ENCODE peak calls at places on chromosomes 16 and 17, in eight cellular contexts. M, E, C, W, P, B, U and Y are unnamed samples.

GRCh38 chr17:70767102-70767701 is 597.9 kb downstream of the KCNJ2 start:
- DNase-seq in M (peak), E (no peak), C (peak), W (no peak), P (no peak), B (no peak), U (no peak), Y (no peak)

GRCh38 chr17:10198509-10199249 is at the start of gene GAS7:
- DNase-seq in M (no peak), E (peak), C (no peak), W (no peak), P (no peak), B (no peak), U (peak), Y (no peak)

GRCh38 chr16:2436110-2436509 is 6.9 kb downstream of the CCNF start:
- DNase-seq in M (no peak), E (peak), C (no peak), W (no peak), P (no peak), B (no peak), U (no peak), Y (no peak)

GRCh38 chr16:79283578-79283977 is 317.0 kb downstream of the MAF start:
- DNase-seq in M (no peak), E (no peak), C (no peak), W (peak), P (no peak), B (no peak), U (no peak), Y (no peak)

GRCh38 chr17:2123467-2124251 is 68.8 kb downstream of the HIC1 start:
- DNase-seq in M (no peak), E (no peak), C (no peak), W (no peak), P (no peak), B (no peak), U (no peak), Y (no peak)

GRCh38 chr17:59220328-59221158 is at the start of gene GDPD1:
- DNase-seq in M (peak), E (peak), C (peak), W (peak), P (no peak), B (peak), U (peak), Y (peak)

GRCh38 chr17:82985973-82986372 is 93.4 kb upstream of the METRNL start:
- DNase-seq in M (peak), E (no peak), C (no peak), W (peak), P (no peak), B (no peak), U (peak), Y (peak)

GRCh38 chr16:30748634-30749445 is 615 bp downstream of the PHKG2 start:
- DNase-seq in M (peak), E (no peak), C (no peak), W (no peak), P (no peak), B (no peak), U (peak), Y (no peak)

GRCh38 chr17:1573932-1574696 is 11.5 kb upstream of the PITPNA start:
- DNase-seq in M (peak), E (peak), C (peak), W (peak), P (no peak), B (no peak), U (peak), Y (no peak)

GRCh38 chr17:28916302-28916934 is 13.5 kb upstream of the DHRS13 start:
- DNase-seq in M (no peak), E (peak), C (peak), W (no peak), P (no peak), B (no peak), U (peak), Y (no peak)

GRCh38 chr17:40480501-40481003 is 20.9 kb downstream of the TNS4 start:
- DNase-seq in M (peak), E (no peak), C (no peak), W (peak), P (no peak), B (peak), U (peak), Y (peak)

GRCh38 chr17:75731716-75732498 is 10.6 kb downstream of the ITGB4 start:
- DNase-seq in M (no peak), E (no peak), C (no peak), W (no peak), P (no peak), B (no peak), U (no peak), Y (no peak)

GRCh38 chr16:70715860-70716357 is 30.1 kb upstream of the MTSS2 start:
- DNase-seq in M (no peak), E (no peak), C (peak), W (no peak), P (no peak), B (no peak), U (no peak), Y (no peak)